ENCODE peak calls at places on chromosomes 5 and 9, in four cellular contexts. K, A, P and V are unnamed samples.

GRCh38 chr9:126982215-126983002 is 67.8 kb downstream of the RALGPS1 start:
- DNase-seq in P (no peak), A (no peak), K (no peak), V (no peak)

GRCh38 chr5:76789991-76790571 is 28.7 kb upstream of the F2RL1 start:
- DNase-seq in P (no peak), K (no peak), A (no peak), V (no peak)

GRCh38 chr5:76180817-76181805 is 97.9 kb downstream of the SV2C start:
- DNase-seq in A (peak; percentile 63), K (no peak), P (no peak), V (no peak)

GRCh38 chr5:132094393-132095076 is 20.9 kb downstream of the CSF2 start:
- DNase-seq in K (peak; percentile 25), P (peak; percentile 69), A (no peak), V (no peak)

GRCh38 chr5:93018461-93018860 is 562.6 kb downstream of the NR2F1-AS1 start:
- DNase-seq in A (no peak), P (no peak), K (no peak), V (no peak)

GRCh38 chr5:28404363-28405071 is 1366.1 kb upstream of the CDH9 start:
- DNase-seq in K (no peak), A (no peak), P (no peak), V (no peak)

GRCh38 chr5:116595498-116595897 is 20.9 kb upstream of the SEMA6A start:
- DNase-seq in K (no peak), A (no peak), P (no peak), V (no peak)

GRCh38 chr9:129853614-129854013 is 18.4 kb downstream of the USP20 start:
- DNase-seq in A (no peak), P (no peak), K (no peak), V (no peak)

GRCh38 chr9:116466289-116467012 is 220.7 kb upstream of the TRIM32 start:
- DNase-seq in A (peak; percentile 65), K (no peak), P (no peak), V (no peak)

GRCh38 chr5:137752873-137753226 is 1.3 kb downstream of the HNRNPA0 start:
- DNase-seq in K (peak; percentile 17), P (no peak), A (peak; percentile 42), V (peak; percentile 40)

GRCh38 chr9:76808636-76809035 is 44.4 kb downstream of the PCA3 start:
- DNase-seq in K (no peak), A (no peak), P (no peak), V (no peak)

GRCh38 chr9:27865031-27865438 is 291.8 kb upstream of the C9orf72 start:
- DNase-seq in K (no peak), A (no peak), P (no peak), V (no peak)

GRCh38 chr9:88794100-88794499 is 197.2 kb upstream of the S1PR3 start:
- DNase-seq in P (no peak), A (no peak), K (no peak), V (no peak)

GRCh38 chr5:154168395-154168794 is 22.1 kb upstream of the GALNT10 start:
- DNase-seq in P (no peak), A (no peak), K (no peak), V (no peak)

GRCh38 chr5:141811287-141812155 is 66.7 kb downstream of the PCDH1 start:
- DNase-seq in A (peak; percentile 81), K (peak; percentile 9), P (peak; percentile 62), V (peak; percentile 80)

GRCh38 chr5:24633705-24634325 is 11.0 kb downstream of the CDH10 start:
- DNase-seq in A (peak; percentile 21), K (peak; percentile 34), P (peak; percentile 11), V (no peak)

GRCh38 chr5:4893063-4893744 is 246.9 kb upstream of the ADAMTS16 start:
- DNase-seq in A (no peak), P (no peak), K (no peak), V (no peak)

GRCh38 chr5:146675700-146676099 is 159.7 kb upstream of the GPR151 start:
- DNase-seq in P (no peak), A (no peak), K (no peak), V (no peak)

GRCh38 chr5:84724683-84725082 is 340.0 kb upstream of the EDIL3 start:
- DNase-seq in P (no peak), K (no peak), A (no peak), V (no peak)

GRCh38 chr5:33343661-33344327 is 97.0 kb upstream of the TARS1 start:
- DNase-seq in P (no peak), K (no peak), A (no peak), V (no peak)

GRCh38 chr9:13146838-13147237 is 132.7 kb downstream of the MPDZ start:
- DNase-seq in P (no peak), K (no peak), A (no peak), V (no peak)

GRCh38 chr5:73764586-73764985 is 138.6 kb downstream of the ARHGEF28 start:
- DNase-seq in P (peak; percentile 71), A (no peak), K (peak; percentile 78), V (no peak)

GRCh38 chr9:34380511-34381315 is 4.0 kb upstream of the MYORG start:
- DNase-seq in K (peak; percentile 66), A (peak; percentile 93), P (peak; percentile 90), V (peak; percentile 84)

GRCh38 chr5:157994906-157995519 is 136.1 kb upstream of the CLINT1 start:
- DNase-seq in K (peak; percentile 41), P (peak; percentile 71), A (peak; percentile 36), V (peak; percentile 83)

GRCh38 chr5:80865547-80865946 is 94.6 kb upstream of the RASGRF2 start:
- DNase-seq in P (no peak), K (no peak), A (no peak), V (no peak)

GRCh38 chr9:127931092-127931881 is 710 bp upstream of the PIP5KL1 start:
- DNase-seq in K (peak; percentile 50), A (peak; percentile 54), P (peak; percentile 77), V (no peak)

GRCh38 chr5:173789031-173789920 is 98.9 kb upstream of the CPEB4 start:
- DNase-seq in K (peak; percentile 79), A (no peak), P (no peak), V (no peak)

GRCh38 chr5:77630246-77631165 is 8.0 kb downstream of the OTP start:
- DNase-seq in A (no peak), K (peak; percentile 33), P (peak; percentile 85), V (peak; percentile 76)

GRCh38 chr5:32773944-32774343 is 62.8 kb downstream of the NPR3 start:
- DNase-seq in P (no peak), A (no peak), K (no peak), V (no peak)

GRCh38 chr9:74562611-74563010 is 65.5 kb downstream of the RORB start:
- DNase-seq in A (no peak), K (no peak), P (no peak), V (no peak)

GRCh38 chr5:170265527-170265926 is 32.0 kb downstream of the LCP2 start:
- DNase-seq in A (no peak), K (no peak), P (no peak), V (no peak)

GRCh38 chr5:104556957-104557356 is 994.4 kb upstream of the NUDT12 start:
- DNase-seq in A (no peak), K (no peak), P (no peak), V (no peak)

GRCh38 chr5:24177821-24178220 is 467.0 kb downstream of the CDH10 start:
- DNase-seq in P (no peak), A (no peak), K (no peak), V (no peak)

GRCh38 chr5:109692011-109692410 is 2.3 kb downstream of the MAN2A1 start:
- DNase-seq in P (no peak), K (no peak), A (no peak), V (no peak)

GRCh38 chr5:91373016-91373415 is 10.1 kb downstream of the ARRDC3 start:
- DNase-seq in K (no peak), A (no peak), P (no peak), V (no peak)

DNA sequence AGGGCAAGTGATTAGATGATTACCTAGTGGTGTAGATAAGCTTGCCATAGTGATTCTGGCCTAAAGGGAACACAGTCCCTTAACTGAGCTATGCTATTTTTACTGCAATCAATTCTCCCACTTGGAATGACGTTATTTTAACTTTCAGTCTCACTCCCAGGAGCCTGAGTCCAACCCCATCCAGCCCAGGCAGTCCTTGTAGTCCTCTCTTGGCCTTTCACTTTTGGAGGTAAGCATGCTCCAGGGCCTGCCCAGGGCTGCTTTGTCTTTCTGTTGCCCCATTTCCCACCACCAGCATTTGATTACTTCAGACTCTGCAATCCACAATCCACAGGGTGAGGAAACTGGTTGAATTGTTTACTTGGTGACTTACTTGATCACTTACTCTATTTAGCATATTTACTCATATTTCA is 233.0 kb downstream of the CD180 start:
- DNase-seq in P (no peak), A (no peak), K (no peak), V (peak; percentile 39)
- TF ChIP-seq NR3C1 in P (no peak), A (no peak), K (no peak), V (no peak)

GRCh38 chr5:119037496-119038215 is 33.2 kb upstream of the DMXL1 start:
- DNase-seq in P (no peak), K (no peak), A (no peak), V (no peak)
- TF ChIP-seq NR3C1 in P (no peak), K (no peak), A (no peak), V (no peak)

GRCh38 chr5:135450328-135450727 is 1.8 kb downstream of the TIFAB start:
- DNase-seq in A (peak; percentile 34), P (no peak), K (peak; percentile 18), V (no peak)

GRCh38 chr5:135449608-135450007 is 2.5 kb upstream of the DCANP1 start:
- DNase-seq in K (no peak), P (no peak), A (no peak), V (no peak)

GRCh38 chr5:135448071-135448704 is 1.0 kb upstream of the DCANP1 start:
- DNase-seq in P (no peak), K (no peak), A (no peak), V (no peak)

GRCh38 chr5:135447298-135447929 is at the start of gene DCANP1:
- DNase-seq in A (no peak), K (no peak), P (no peak), V (no peak)

DNA sequence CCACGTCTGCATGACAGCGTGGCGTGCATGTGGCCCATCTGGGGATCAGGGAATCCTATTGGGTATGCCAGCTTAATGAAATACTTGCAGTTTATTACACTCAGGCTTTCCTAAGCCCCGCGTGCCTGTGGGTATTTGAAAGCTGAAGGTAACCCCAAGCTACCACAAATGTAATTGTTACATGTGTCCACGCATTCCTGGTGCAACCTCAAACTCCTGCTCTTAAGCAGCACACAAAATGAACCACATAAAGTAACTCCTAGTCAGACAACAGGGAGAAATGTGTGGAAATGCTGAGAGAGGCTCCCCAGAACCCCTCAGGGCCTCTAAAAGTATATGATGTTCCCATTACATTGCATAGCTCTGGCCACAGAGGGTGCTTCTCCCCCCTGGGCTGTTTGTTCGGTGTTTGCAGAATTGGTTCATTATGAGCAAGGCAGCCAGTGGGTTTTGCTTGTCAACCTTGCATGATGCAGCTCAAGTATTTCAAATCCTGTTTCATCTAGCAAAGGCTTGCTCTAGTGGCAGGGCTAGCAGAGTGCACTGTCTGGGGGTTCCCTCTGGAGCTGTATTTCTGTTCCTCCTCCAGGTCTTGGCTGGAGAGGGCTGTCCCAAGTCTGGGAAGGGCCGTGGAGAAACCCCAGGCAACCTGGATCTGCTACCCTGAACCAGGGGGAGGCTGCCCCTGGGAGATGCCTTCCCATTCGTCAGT is 1.8 kb upstream of the DCANP1 start:
- DNase-seq in A (no peak), K (no peak), P (no peak), V (no peak)
- TF ChIP-seq NR3C1 in A (no peak), K (no peak), P (no peak), V (no peak)

DNA sequence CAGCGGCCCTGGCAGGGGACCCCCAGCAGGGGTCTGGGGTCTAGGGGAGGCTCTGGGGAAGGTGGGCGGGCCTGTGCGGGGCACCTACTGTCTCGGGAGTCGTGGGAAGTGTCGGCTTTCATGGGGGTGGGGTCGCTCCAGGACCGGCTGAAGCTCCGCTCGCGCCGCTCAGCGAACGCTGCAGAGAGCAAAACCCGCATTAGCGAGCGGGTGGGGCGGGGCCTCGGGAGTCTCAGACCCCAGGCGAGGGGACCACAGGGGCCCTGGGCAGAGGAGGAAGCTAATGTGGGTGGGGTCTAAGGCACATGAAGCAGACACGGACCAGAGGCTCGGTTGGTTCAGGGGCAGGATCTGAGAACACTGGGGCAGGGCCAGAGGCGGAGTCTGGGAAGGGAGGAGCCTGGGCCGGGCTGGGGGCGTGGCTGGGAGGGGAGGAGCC is 5.5 kb downstream of the NSMF start:
- DNase-seq in P (peak; percentile 43), K (peak; percentile 41), A (peak; percentile 82), V (peak; percentile 87)
- TF ChIP-seq NR3C1 in P (no peak), K (no peak), A (no peak), V (no peak)